ENCODE peak calls at places on chromosomes 2 and 18, in four cellular contexts. M, G, S and F are unnamed samples.
A peak's percentile ranks its signal among the peaks of the same experiment; 100 is the strongest.

GRCh38 chr2:86482034-86482433 is 40.9 kb downstream of the KDM3A start:
- DNase-seq in M (no peak), G (no peak), S (no peak), F (no peak)

GRCh38 chr18:24805156-24805555 is 344.7 kb downstream of the HRH4 start:
- DNase-seq in M (no peak), G (no peak), S (no peak), F (no peak)

GRCh38 chr2:224938670-224939309 is 103.5 kb downstream of the DOCK10 start:
- DNase-seq in M (no peak), G (no peak), S (no peak), F (no peak)

GRCh38 chr2:217972490-217972889 is 30.3 kb downstream of the TNS1 start:
- DNase-seq in M (no peak), G (no peak), S (no peak), F (no peak)

GRCh38 chr2:146621656-146622055 is 1223.2 kb upstream of the ACVR2A start:
- DNase-seq in M (no peak), G (no peak), S (no peak), F (no peak)

GRCh38 chr2:102438124-102438523 is 15.2 kb downstream of the IL18RAP start:
- DNase-seq in M (no peak), G (no peak), S (no peak), F (no peak)

GRCh38 chr2:137659616-137660015 is 304.7 kb upstream of the HNMT start:
- DNase-seq in M (peak; percentile 12), G (no peak), S (no peak), F (peak; percentile 10)

GRCh38 chr2:216546646-216547403 is 48.2 kb downstream of the RPL37A start:
- DNase-seq in M (no peak), G (no peak), S (no peak), F (no peak)

GRCh38 chr2:109407401-109408335 is 206.1 kb downstream of the SEPTIN10 start:
- DNase-seq in M (no peak), G (no peak), S (no peak), F (no peak)

GRCh38 chr2:230868947-230869690 is 4.4 kb downstream of the ITM2C start:
- DNase-seq in M (no peak), G (peak; percentile 53), S (no peak), F (peak; percentile 63)

GRCh38 chr2:74416721-74417120 is 4.7 kb downstream of the C2orf81 start:
- DNase-seq in M (no peak), G (no peak), S (no peak), F (peak; percentile 47)

DNA sequence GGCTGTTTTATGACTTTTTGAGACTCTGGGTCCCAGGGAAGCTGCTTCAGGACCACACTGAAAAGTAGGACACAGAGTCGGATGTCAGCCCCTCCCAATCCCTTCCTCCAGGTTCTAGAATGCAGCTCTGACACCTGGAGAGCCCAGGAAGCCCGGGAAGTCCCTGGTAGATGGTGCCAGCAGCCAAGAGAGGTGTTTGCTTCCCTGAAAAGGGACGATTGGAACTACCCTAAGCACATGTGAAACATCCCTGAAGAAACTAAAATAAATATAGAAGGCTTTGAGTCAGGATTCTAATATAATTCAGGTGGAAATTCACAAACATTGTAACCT is 163.2 kb upstream of the CYRIA start:
- DNase-seq in M (no peak), G (peak; percentile 45), S (no peak), F (no peak)
- TF ChIP-seq TCF12 in M (no peak), G (no peak), S (no peak), F (no peak)

GRCh38 chr18:50853863-50854271 is 25.1 kb upstream of the ME2 start:
- DNase-seq in M (peak; percentile 51), G (no peak), S (no peak), F (no peak)
- TF ChIP-seq TCF12 in M (no peak), G (no peak), S (no peak), F (peak; percentile 6)

GRCh38 chr18:74608681-74609080 is 11.0 kb downstream of the ZNF407 start:
- DNase-seq in M (peak; percentile 27), G (no peak), S (no peak), F (no peak)
- TF ChIP-seq TCF12 in M (no peak), G (no peak), S (no peak), F (no peak)

GRCh38 chr2:40225670-40226069 is 226.2 kb downstream of the SLC8A1 start:
- DNase-seq in M (no peak), G (no peak), S (no peak), F (no peak)

GRCh38 chr2:40224321-40224720 is 227.6 kb downstream of the SLC8A1 start:
- DNase-seq in M (no peak), G (no peak), S (no peak), F (no peak)

GRCh38 chr2:40219141-40219540 is 232.7 kb downstream of the SLC8A1 start:
- DNase-seq in M (no peak), G (no peak), S (no peak), F (no peak)

GRCh38 chr2:40218679-40219078 is 233.2 kb downstream of the SLC8A1 start:
- DNase-seq in M (no peak), G (no peak), S (no peak), F (no peak)

DNA sequence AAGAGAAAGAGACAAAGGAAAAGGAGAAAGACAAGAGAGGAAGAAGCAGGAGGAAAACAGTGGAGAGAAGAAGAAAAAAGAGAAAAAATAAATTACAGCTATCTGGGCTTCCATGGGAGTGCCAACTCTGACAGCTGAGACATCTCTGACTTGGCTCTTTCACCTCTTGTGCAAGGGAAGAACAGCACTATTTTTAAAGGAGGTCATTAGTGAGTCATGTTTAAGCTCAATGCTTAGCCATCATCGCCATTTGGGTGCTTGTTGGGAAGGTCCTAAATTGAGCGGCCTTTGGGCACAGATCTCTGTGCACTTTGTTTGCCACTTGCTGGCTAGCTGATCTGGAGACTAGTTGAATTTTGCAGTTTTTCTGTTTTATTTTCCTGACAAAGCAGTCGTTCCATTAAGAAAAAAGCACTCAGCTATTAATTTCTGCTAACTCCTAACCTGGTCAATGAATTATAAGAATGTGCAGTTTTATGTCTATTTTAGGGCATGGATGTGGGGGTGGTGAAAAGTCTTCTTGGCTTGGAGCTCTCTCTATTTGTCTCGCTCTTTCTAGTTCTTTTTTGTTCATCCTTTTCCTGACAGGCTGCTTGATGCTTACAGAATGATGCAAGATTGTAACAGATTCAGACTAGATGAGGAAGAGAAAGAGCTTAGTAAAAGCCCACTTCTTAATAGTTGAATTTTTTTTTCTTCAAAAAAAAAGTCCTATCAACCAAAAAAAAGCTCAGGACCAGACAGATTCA is 231.5 kb downstream of the SLC8A1 start:
- DNase-seq in M (no peak), G (no peak), S (no peak), F (no peak)
- TF ChIP-seq TCF12 in M (no peak), G (no peak), S (no peak), F (no peak)

GRCh38 chr2:34652636-34653035 is 1053.5 kb upstream of the FAM98A start:
- DNase-seq in M (no peak), G (no peak), S (no peak), F (no peak)

GRCh38 chr2:34656632-34657031 is 1057.5 kb upstream of the FAM98A start:
- DNase-seq in M (no peak), G (no peak), S (peak; percentile 28), F (no peak)
- TF ChIP-seq TCF12 in M (no peak), G (no peak), S (no peak), F (no peak)

GRCh38 chr2:96145028-96145939 is at the start of gene DUSP2:
- DNase-seq in M (no peak), G (peak; percentile 81), S (peak; percentile 85), F (no peak)

GRCh38 chr2:96144481-96145027 is 686 bp downstream of the DUSP2 start:
- DNase-seq in M (no peak), G (peak; percentile 68), S (no peak), F (no peak)

GRCh38 chr2:96143231-96143847 is 1.9 kb downstream of the DUSP2 start:
- DNase-seq in M (no peak), G (no peak), S (no peak), F (no peak)

GRCh38 chr2:96142217-96143113 is 2.8 kb downstream of the DUSP2 start:
- DNase-seq in M (peak; percentile 22), G (peak; percentile 79), S (no peak), F (no peak)

DNA sequence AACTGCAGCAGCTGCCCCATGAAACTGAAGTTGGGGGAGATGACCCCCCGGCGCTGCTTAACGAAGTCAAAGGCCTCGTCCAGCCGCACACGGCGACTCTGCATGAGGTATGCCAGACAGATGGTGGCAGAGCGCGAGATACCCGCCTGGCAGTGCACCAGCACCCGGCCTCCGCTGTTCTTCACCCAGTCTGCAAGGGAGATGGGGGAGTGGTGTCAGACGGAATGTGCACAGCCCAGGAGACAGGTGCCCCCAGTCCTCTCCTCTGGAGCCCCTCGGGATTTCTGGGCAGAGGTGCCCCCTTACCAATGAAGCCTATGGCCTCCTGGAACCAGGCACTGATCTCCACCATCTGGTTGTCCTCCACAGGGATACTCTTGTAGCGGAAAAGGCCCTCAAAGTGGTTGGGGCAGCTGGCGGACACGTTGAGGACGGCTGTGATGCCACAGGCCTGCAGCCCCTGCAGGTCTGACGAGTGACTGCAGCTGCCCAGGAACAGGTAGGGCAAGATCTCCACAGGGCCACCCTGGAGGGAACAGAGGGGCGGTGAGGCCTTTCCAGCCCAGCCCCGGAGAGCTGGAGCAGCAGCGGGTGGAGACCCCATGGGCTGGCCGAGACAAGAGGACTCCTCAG is 1.3 kb downstream of the DUSP2 start:
- DNase-seq in M (no peak), G (peak; percentile 71), S (no peak), F (no peak)
- TF ChIP-seq TCF12 in M (no peak), G (no peak), S (no peak), F (no peak)